ENCODE peak calls at places on chromosomes 6 and 20, in six cellular contexts. T is prostate gland, X is H1, F is tibial artery, P is GM06990, R is lower lobe of right lung. M is an unnamed sample.

GRCh38 chr20:37095108-37095608 is 639 bp downstream of the RBL1 start:
- DNase-seq in R (no peak), X (no peak), P (no peak), F (no peak), T (no peak), M (no peak)

GRCh38 chr6:151301547-151301946 is 61.8 kb downstream of the AKAP12 start:
- DNase-seq in F (no peak), X (no peak), T (no peak), P (no peak), R (no peak), M (no peak)

GRCh38 chr20:43722153-43722505 is 4.7 kb downstream of the GTSF1L start:
- DNase-seq in X (no peak), F (no peak), R (no peak), T (no peak), P (no peak), M (no peak)

GRCh38 chr20:61502433-61502832 is 250.4 kb downstream of the CDH4 start:
- DNase-seq in F (no peak), R (no peak), P (no peak), T (no peak), X (no peak), M (no peak)

GRCh38 chr6:5671162-5671561 is 335.6 kb downstream of the NRN1 start:
- DNase-seq in F (no peak), R (peak; percentile 51), T (no peak), P (peak; percentile 20), X (no peak), M (no peak)

GRCh38 chr20:2544211-2544610 is 7.8 kb downstream of the TMC2 start:
- DNase-seq in X (no peak), F (no peak), T (no peak), P (no peak), R (no peak), M (no peak)

GRCh38 chr6:129893513-129894098 is 32.5 kb upstream of the TMEM244 start:
- DNase-seq in T (no peak), F (no peak), X (no peak), R (no peak), P (no peak), M (no peak)

GRCh38 chr20:20887593-20888272 is 175.3 kb upstream of the RALGAPA2 start:
- DNase-seq in R (no peak), F (no peak), T (no peak), P (no peak), X (peak; percentile 72), M (no peak)

GRCh38 chr6:118263929-118264486 is 284.1 kb upstream of the PLN start:
- DNase-seq in P (no peak), R (no peak), T (no peak), X (no peak), F (no peak), M (no peak)

GRCh38 chr6:159728552-159728951 is 1.2 kb downstream of the WTAP start:
- DNase-seq in R (no peak), X (no peak), T (no peak), P (no peak), F (no peak), M (no peak)

GRCh38 chr6:132333639-132334516 is 67.4 kb downstream of the MOXD1 start:
- DNase-seq in T (no peak), P (no peak), R (no peak), X (no peak), F (no peak), M (no peak)

GRCh38 chr20:17227669-17228623 is 1.1 kb downstream of the PCSK2 start:
- DNase-seq in T (no peak), X (peak; percentile 59), R (peak; percentile 41), P (no peak), F (no peak), M (no peak)

GRCh38 chr6:90459225-90459758 is 127.6 kb downstream of the MAP3K7 start:
- DNase-seq in P (no peak), F (no peak), T (no peak), R (no peak), X (no peak), M (no peak)

GRCh38 chr6:89221971-89222887 is 5.1 kb upstream of the GABRR1 start:
- DNase-seq in T (no peak), P (no peak), X (no peak), F (peak; percentile 47), R (no peak), M (no peak)

GRCh38 chr6:125722886-125723285 is 26.5 kb upstream of the HEY2 start:
- DNase-seq in F (no peak), X (no peak), P (no peak), T (no peak), R (no peak), M (no peak)

GRCh38 chr6:6972456-6972855 is 135.3 kb upstream of the RREB1 start:
- DNase-seq in P (no peak), X (no peak), R (no peak), F (no peak), T (no peak), M (no peak)

GRCh38 chr6:138691595-138692057 is 81.9 kb upstream of the CCDC28A start:
- DNase-seq in X (no peak), T (peak; percentile 32), R (no peak), F (no peak), P (no peak), M (no peak)

GRCh38 chr6:56570434-56571359 is 72.0 kb downstream of the DST start:
- DNase-seq in T (no peak), P (no peak), R (no peak), F (no peak), X (no peak), M (no peak)

GRCh38 chr20:34791289-34792020 is 34.0 kb downstream of the NCOA6 start:
- DNase-seq in R (no peak), T (no peak), X (no peak), F (no peak), P (no peak), M (no peak)

GRCh38 chr20:39702716-39703349 is 740.7 kb downstream of the DHX35 start:
- DNase-seq in T (no peak), P (no peak), F (no peak), X (no peak), R (no peak), M (no peak)
- H3K27me3 ChIP-seq in T (no peaks in the 10 kb centered on the region), P (no peaks in the 10 kb centered on the region), F (no peaks in the 10 kb centered on the region), X (no peaks in the 10 kb centered on the region), R (no peaks in the 10 kb centered on the region), M (no peaks in the 10 kb centered on the region)

GRCh38 chr6:28794175-28795002 is 129.4 kb downstream of the TRIM27 start:
- DNase-seq in R (no peak), T (no peak), X (no peak), P (no peak), F (no peak), M (no peak)
- H3K27me3 ChIP-seq in R (peaks cover 86% of the 10 kb centered on the region), T (peaks cover 21% of the 10 kb centered on the region), X (peaks cover 8% of the 10 kb centered on the region), P (no peaks in the 10 kb centered on the region), F (no peaks in the 10 kb centered on the region), M (peaks cover 15% of the 10 kb centered on the region)

DNA sequence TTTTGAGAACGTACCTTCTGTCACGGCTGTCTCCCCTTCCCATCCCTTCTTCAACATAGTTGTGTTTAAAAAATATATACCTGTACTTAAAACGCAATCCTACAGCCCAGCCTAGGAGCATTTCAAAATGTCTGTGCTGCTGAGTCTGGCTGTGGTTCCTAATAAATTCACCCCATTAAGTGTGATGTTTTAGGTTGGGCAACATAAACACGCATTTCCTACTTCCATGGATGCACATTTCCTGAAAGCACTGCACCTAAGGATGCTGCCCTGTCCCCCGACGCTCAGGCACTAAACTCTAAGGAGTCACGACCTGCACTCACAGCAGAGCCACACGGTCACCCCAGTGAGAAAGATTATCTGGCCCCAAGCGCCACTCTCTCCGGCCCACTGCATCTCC is 1.2 kb downstream of the REV3L start:
- DNase-seq in P (no peak), T (no peak), R (no peak), F (no peak), X (no peak), M (no peak)
- H3K27me3 ChIP-seq in P (no peaks in the 10 kb centered on the region), T (no peaks in the 10 kb centered on the region), R (no peaks in the 10 kb centered on the region), F (no peaks in the 10 kb centered on the region), X (peaks cover 25% of the 10 kb centered on the region), M (peaks cover 24% of the 10 kb centered on the region)

DNA sequence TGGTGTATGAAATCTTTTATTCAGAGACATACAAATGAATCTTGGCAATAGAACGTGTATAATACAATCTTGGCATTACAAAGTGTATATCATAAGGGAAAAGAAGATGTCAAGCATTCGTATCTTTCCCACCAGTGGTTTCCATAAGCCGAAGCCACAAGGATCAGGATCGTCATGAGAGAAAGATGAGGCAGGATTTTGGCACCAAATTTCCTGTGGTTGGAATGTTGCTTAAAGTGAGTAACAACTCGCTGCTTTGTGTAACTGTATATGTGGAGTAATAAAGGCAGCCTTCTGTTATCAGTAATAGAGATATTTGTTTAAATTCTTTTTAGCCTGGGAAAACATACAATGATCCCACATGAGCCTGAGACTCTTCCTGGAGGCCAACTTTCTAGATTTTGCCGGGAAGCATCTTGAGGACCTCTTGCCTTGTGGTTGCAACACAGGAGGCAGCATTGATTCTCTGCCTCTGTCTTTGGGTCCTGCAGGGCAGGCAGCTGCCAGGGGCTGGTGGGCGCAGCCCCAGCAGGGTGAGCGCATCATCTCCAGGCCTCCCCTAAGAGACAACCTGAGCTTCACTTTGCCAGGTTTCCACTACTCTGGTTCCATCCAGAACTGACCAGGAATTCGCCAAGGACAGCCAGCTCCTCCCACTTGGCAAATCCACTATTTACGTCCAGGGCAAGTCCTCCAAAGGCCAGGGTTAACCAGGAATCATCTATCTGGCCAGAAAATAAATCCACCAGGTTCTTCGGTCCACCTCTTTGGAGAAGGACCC is 230.9 kb upstream of the SULF2 start:
- DNase-seq in X (no peak), F (no peak), P (no peak), T (no peak), R (no peak), M (no peak)
- H3K27me3 ChIP-seq in X (no peaks in the 10 kb centered on the region), F (no peaks in the 10 kb centered on the region), P (no peaks in the 10 kb centered on the region), T (no peaks in the 10 kb centered on the region), R (no peaks in the 10 kb centered on the region), M (no peaks in the 10 kb centered on the region)

GRCh38 chr6:50713226-50713625 is at the start of gene TFAP2D:
- DNase-seq in F (no peak), X (no peak), R (no peak), P (no peak), T (no peak), M (no peak)
- H3K27me3 ChIP-seq in F (no peaks in the 10 kb centered on the region), X (peaks cover 82% of the 10 kb centered on the region), R (peaks cover 68% of the 10 kb centered on the region), P (peaks cover 1% of the 10 kb centered on the region), T (peaks cover 16% of the 10 kb centered on the region), M (peaks cover 85% of the 10 kb centered on the region)

GRCh38 chr20:57140416-57140965 is 126.0 kb downstream of the BMP7 start:
- DNase-seq in T (no peak), F (peak; percentile 41), X (no peak), P (no peak), R (no peak), M (no peak)
- H3K27me3 ChIP-seq in T (no peaks in the 10 kb centered on the region), F (no peaks in the 10 kb centered on the region), X (no peaks in the 10 kb centered on the region), P (no peaks in the 10 kb centered on the region), R (no peaks in the 10 kb centered on the region), M (no peaks in the 10 kb centered on the region)

DNA sequence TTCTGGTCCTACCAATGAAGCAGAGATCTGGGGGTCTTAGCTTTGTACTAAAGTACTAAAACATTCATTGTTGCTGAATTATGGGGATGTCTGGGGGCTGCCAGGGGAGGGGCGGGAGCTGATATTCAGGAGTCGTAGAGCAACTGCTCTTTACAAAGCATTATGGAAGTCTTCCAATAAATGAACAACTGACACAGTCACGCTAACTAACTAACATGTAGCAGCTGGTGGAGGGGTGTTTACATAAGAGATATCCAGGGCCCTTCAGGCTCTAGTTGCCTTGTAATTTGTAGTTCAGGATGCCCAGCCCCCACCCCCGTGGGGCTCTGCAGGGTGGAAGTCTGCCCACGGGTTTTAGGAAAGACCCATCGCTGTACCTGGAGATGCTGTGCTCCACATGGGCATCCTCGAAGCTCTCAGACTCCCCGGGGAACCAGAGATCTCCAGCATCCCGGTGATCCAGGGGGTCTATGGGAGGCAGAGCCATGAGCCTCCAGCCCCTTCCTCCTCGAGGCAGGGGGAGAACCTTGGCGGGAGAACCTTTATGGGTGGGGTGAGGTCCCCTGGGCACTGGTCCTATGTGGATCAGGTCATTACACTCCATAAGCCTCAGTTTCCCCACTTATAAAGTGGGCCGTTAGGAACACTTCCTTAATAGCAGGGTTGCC is 3.4 kb downstream of the TREM2 start:
- DNase-seq in P (no peak), F (no peak), R (no peak), T (no peak), X (peak; percentile 17), M (no peak)
- H3K27me3 ChIP-seq in P (peaks cover 3% of the 10 kb centered on the region), F (no peaks in the 10 kb centered on the region), R (no peaks in the 10 kb centered on the region), T (no peaks in the 10 kb centered on the region), X (no peaks in the 10 kb centered on the region), M (no peaks in the 10 kb centered on the region)

M was measured in iPS DF 6.9.